ENCODE peak calls at places on chromosomes 12 and 14, in five cellular contexts. T is AML-193, H is GM20000, A is nucleus accumbens, X is mesothelial cell of epicardium. V is an unnamed sample.

GRCh38 chr12:121441555-121441954 is 41.6 kb downstream of the RNF34 start:
- DNase-seq in H (no peak), A (no peak), X (no peak), T (no peak), V (no peak)

GRCh38 chr12:109271418-109271817 is 37.7 kb downstream of the FOXN4 start:
- DNase-seq in H (no peak), T (no peak), A (no peak), X (no peak), V (no peak)

GRCh38 chr12:122886851-122887816 is 8.8 kb downstream of the VPS37B start:
- DNase-seq in X (no peak), H (no peak), T (no peak), A (no peak), V (peak; percentile 78)

GRCh38 chr14:55088356-55088755 is 36.9 kb downstream of the MAPK1IP1L start:
- DNase-seq in H (no peak), T (no peak), A (no peak), X (no peak), V (no peak)

GRCh38 chr12:19234171-19234704 is 104.7 kb downstream of the PLEKHA5 start:
- DNase-seq in X (no peak), A (no peak), H (no peak), T (peak; percentile 34), V (peak; percentile 7)

GRCh38 chr12:92208613-92209121 is 63.0 kb upstream of the BTG1 start:
- DNase-seq in X (no peak), H (peak; percentile 56), A (no peak), T (peak; percentile 5), V (no peak)

GRCh38 chr14:75303415-75303814 is 24.8 kb downstream of the FOS start:
- DNase-seq in T (peak; percentile 78), H (peak; percentile 62), A (peak; percentile 12), X (no peak), V (peak; percentile 86)

GRCh38 chr12:52370906-52371608 is 3.8 kb upstream of the KRT85 start:
- DNase-seq in T (no peak), H (no peak), A (peak; percentile 8), X (no peak), V (no peak)

GRCh38 chr14:32567543-32568384 is 238.7 kb downstream of the AKAP6 start:
- DNase-seq in T (no peak), A (no peak), H (no peak), X (no peak), V (no peak)

GRCh38 chr12:43638786-43639185 is 86.8 kb upstream of the ADAMTS20 start:
- DNase-seq in T (no peak), A (no peak), X (no peak), H (no peak), V (no peak)

V was measured in SJCRH30.